ENCODE peak calls at places on chromosomes 4 and X, in five cellular contexts. P is H9, W is hepatocyte, N is GM13977, T is tibial artery. E is an unnamed sample.

GRCh38 chr4:99893991-99894981 is at the start of gene LAMTOR3:
- DNase-seq in P (peak; percentile 93), T (peak; percentile 92), N (peak; percentile 92), W (peak; percentile 96), E (peak; percentile 96)

GRCh38 chr4:1317177-1318045 is 27.7 kb downstream of the MAEA start:
- DNase-seq in W (no peak), T (no peak), P (peak; percentile 27), N (no peak), E (no peak)

GRCh38 chr4:77120888-77121508 is 36.0 kb upstream of the CCNG2 start:
- DNase-seq in P (peak; percentile 31), T (no peak), W (no peak), N (no peak), E (peak; percentile 23)

GRCh38 chrX:3166670-3167455 is 125.6 kb downstream of the ARSF start:
- DNase-seq in P (no peak), N (no peak), T (no peak), W (no peak), E (no peak)

GRCh38 chrX:129877401-129877800 is 28.6 kb upstream of the UTP14A start:
- DNase-seq in N (no peak), T (no peak), P (no peak), W (no peak), E (no peak)

GRCh38 chr4:16066586-16067128 is 17.2 kb downstream of the PROM1 start:
- DNase-seq in W (no peak), T (no peak), P (no peak), N (no peak), E (no peak)

GRCh38 chr4:38177792-38178665 is 217.8 kb downstream of the PTTG2 start:
- DNase-seq in P (no peak), N (no peak), T (peak; percentile 68), W (no peak), E (peak; percentile 33)

GRCh38 chrX:8413279-8413678 is 51.4 kb upstream of the VCX3B start:
- DNase-seq in W (no peak), T (no peak), P (no peak), N (no peak), E (no peak)

GRCh38 chrX:12962041-12962504 is 12.8 kb upstream of the TMSB4X start:
- DNase-seq in N (peak; percentile 40), P (no peak), T (no peak), W (no peak), E (no peak)
- TF ChIP-seq CTCF in N (no peak), P (no peak), T (no peak), W (no peak), E (no peak)

DNA sequence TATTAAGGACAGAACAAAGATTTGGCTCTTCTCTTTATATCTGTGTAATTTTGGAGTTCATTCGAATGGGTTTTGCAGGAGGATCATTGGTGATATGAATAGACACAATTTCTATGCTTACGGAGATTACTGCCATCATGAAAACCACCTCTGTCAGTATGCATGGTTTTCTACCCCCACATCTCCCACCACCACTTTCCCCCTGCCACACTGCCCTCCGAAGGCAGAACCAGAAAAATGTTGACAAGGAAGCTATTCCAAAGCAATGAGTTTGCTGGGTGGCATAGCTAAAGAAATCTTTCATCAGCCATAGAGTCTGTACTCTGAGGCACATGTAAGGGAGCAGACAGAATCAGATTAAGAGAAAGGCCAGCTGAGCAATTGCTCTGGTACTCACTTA is 567.3 kb upstream of the ACTRT1 start:
- DNase-seq in T (no peak), P (no peak), N (no peak), W (no peak), E (no peak)
- TF ChIP-seq CTCF in T (no peak), P (peak; percentile 47), N (no peak), W (no peak), E (no peak)

GRCh38 chrX:120137439-120137838 is 21.0 kb upstream of the RHOXF2 start:
- DNase-seq in N (no peak), P (no peak), T (no peak), W (no peak), E (no peak)
- TF ChIP-seq CTCF in N (no peak), P (no peak), T (no peak), W (peak; percentile 6), E (no peak)

GRCh38 chr4:153233761-153234371 is 29.6 kb downstream of the TRIM2 start:
- DNase-seq in P (no peak), N (no peak), T (no peak), W (peak; percentile 33), E (no peak)

GRCh38 chr4:153227501-153227900 is 23.3 kb downstream of the TRIM2 start:
- DNase-seq in T (no peak), N (no peak), P (no peak), W (no peak), E (no peak)

GRCh38 chr4:153228512-153229145 is 24.4 kb downstream of the TRIM2 start:
- DNase-seq in N (no peak), W (no peak), T (no peak), P (no peak), E (no peak)

GRCh38 chr4:153234923-153235322 is 30.7 kb downstream of the TRIM2 start:
- DNase-seq in P (no peak), T (no peak), N (no peak), W (no peak), E (no peak)

GRCh38 chr4:153232768-153233167 is 28.5 kb downstream of the TRIM2 start:
- DNase-seq in N (no peak), T (no peak), W (peak; percentile 43), P (peak; percentile 83), E (peak; percentile 13)
- TF ChIP-seq CTCF in N (peak; percentile 29), T (no peak), W (peak; percentile 30), P (peak; percentile 68), E (peak; percentile 18)

GRCh38 chr4:173532725-173533511 is 2.9 kb upstream of the HAND2 start:
- DNase-seq in W (no peak), N (peak; percentile 5), P (no peak), T (no peak), E (no peak)
- TF ChIP-seq CTCF in W (no peak), N (no peak), P (no peak), T (no peak), E (no peak)

DNA sequence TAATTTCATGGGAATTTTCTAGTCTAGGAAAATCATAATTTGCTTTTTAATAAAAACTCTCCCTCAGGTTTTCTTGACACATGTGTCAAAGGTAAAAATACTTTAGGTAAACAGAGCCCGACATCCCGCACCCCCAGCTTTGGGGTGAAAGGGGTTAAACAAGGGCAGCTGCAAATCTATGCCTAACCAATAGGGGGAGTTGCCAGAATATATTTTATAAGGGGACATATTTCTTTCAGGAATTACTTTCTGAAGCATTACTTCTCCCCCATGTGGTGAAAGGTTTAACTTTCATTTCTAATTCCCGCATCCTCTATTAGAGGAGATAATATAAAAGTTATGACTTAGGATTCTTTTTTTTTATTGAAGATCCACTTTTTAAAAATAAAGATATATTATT is 53.9 kb upstream of the HEPH start:
- DNase-seq in W (peak; percentile 9), T (no peak), N (peak; percentile 7), P (peak; percentile 20), E (peak; percentile 16)
- TF ChIP-seq CTCF in W (peak; percentile 44), T (peak; percentile 11), N (peak; percentile 45), P (peak; percentile 67), E (peak; percentile 31)

DNA sequence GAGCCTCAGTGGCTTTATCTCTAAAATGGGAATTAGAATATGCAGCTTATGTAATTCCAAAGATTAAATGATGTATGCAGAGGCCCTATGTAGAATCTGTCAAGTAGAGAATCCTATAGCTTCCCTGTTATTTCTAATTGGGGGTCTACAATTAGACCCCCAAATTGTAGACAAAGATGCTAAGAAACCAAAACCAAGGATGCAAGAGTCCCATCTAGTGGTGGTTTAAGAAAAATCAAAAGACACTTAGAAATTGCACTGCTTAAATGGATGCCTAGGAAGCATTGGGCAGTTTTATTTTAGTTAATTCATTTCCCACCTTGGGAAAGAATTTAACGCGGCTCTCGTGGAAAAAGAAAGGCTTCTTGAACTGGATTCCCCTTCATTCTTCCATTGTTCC is 115.2 kb downstream of the GABRA2 start:
- DNase-seq in W (no peak), P (no peak), N (no peak), T (no peak), E (no peak)
- TF ChIP-seq CTCF in W (peak; percentile 54), P (peak; percentile 67), N (peak; percentile 26), T (no peak), E (peak; percentile 12)

DNA sequence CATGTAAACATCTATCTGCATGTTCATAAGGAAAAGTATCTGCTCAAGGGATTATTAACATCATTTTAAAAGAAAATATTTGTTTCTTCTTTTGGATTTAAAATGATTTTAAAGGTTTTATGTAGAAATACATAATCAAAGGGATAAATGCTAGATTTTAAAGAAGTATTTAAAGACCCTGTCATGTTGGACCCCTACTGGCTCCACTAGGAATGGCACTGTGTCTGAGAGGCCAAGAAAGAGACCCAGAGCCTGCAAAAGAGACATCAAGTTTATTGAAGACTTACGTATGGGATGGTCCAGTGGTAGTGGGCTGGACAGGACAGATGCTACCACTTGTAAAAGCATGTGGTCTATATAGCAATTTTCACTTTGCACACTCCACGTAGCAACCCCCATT is 78.7 kb upstream of the PCDH18 start:
- DNase-seq in T (no peak), P (peak; percentile 41), W (peak; percentile 19), N (no peak), E (peak; percentile 38)
- TF ChIP-seq CTCF in T (peak; percentile 15), P (peak; percentile 74), W (peak; percentile 33), N (peak; percentile 18), E (peak; percentile 42)

E was measured in GM12865.